ENCODE peak calls at places on chromosomes 5 and 9, in seven cellular contexts. G is GM23338, M is endothelial cell of umbilical vein, Y is breast epithelium, D is spleen, N is suprapubic skin, C is transverse colon. E is an unnamed sample.

GRCh38 chr5:159405611-159406031 is 75.3 kb upstream of the IL12B start:
- DNase-seq in G (no peak), M (no peak), Y (no peak), D (no peak), N (no peak), C (no peak), E (peak)

GRCh38 chr9:93667006-93667405 is 90.6 kb downstream of the PHF2 start:
- DNase-seq in G (no peak), M (no peak), Y (peak), D (peak), N (peak), C (peak), E (no peak)

GRCh38 chr5:173567548-173567947 is 48.9 kb downstream of the BOD1 start:
- DNase-seq in G (no peak), M (no peak), Y (no peak), D (no peak), N (no peak), C (no peak), E (no peak)

GRCh38 chr5:181151146-181151545 is 3.8 kb downstream of the OR2V2 start:
- DNase-seq in G (peak), M (no peak), Y (no peak), D (no peak), N (no peak), C (no peak), E (no peak)

GRCh38 chr9:123453904-123454321 is 97.9 kb downstream of the CRB2 start:
- DNase-seq in G (no peak), M (no peak), Y (no peak), D (peak), N (no peak), C (peak), E (no peak)

GRCh38 chr5:74641778-74642542 is 1.4 kb upstream of the ENC1 start:
- DNase-seq in G (peak), M (peak), Y (no peak), D (peak), N (no peak), C (peak), E (peak)

GRCh38 chr5:104412649-104413240 is 850.2 kb upstream of the NUDT12 start:
- DNase-seq in G (peak), M (peak), Y (no peak), D (no peak), N (no peak), C (no peak), E (peak)

GRCh38 chr9:79360387-79361347 is 211.1 kb upstream of the TLE4 start:
- DNase-seq in G (peak), M (peak), Y (no peak), D (no peak), N (no peak), C (no peak), E (no peak)

GRCh38 chr9:93233033-93233432 is 49.1 kb downstream of the WNK2 start:
- DNase-seq in G (no peak), M (no peak), Y (no peak), D (no peak), N (no peak), C (no peak), E (no peak)

GRCh38 chr5:130714200-130714599 is 450.9 kb downstream of the HINT1 start:
- DNase-seq in G (no peak), M (no peak), Y (no peak), D (no peak), N (no peak), C (no peak), E (no peak)

GRCh38 chr5:80192507-80193241 is 63.2 kb downstream of the SERINC5 start:
- DNase-seq in G (no peak), M (no peak), Y (no peak), D (no peak), N (no peak), C (no peak), E (no peak)

GRCh38 chr5:145887976-145888574 is 15.3 kb upstream of the GRXCR2 start:
- DNase-seq in G (peak), M (peak), Y (no peak), D (no peak), N (no peak), C (peak), E (peak)

GRCh38 chr5:38414348-38414747 is 142.1 kb downstream of the LIFR start:
- DNase-seq in G (no peak), M (no peak), Y (no peak), D (no peak), N (no peak), C (no peak), E (no peak)

GRCh38 chr5:33841829-33842228 is 50.0 kb downstream of the ADAMTS12 start:
- DNase-seq in G (no peak), M (no peak), Y (no peak), D (no peak), N (no peak), C (no peak), E (no peak)

GRCh38 chr5:160545832-160546231 is 124.2 kb downstream of the PTTG1 start:
- DNase-seq in G (no peak), M (no peak), Y (no peak), D (no peak), N (no peak), C (no peak), E (no peak)

GRCh38 chr9:132878695-132879064 is at the start of gene SPACA9:
- DNase-seq in G (peak), M (peak), Y (peak), D (peak), N (peak), C (peak), E (peak)

GRCh38 chr9:110030632-110031031 is 177.3 kb downstream of the C9orf152 start:
- DNase-seq in G (no peak), M (no peak), Y (no peak), D (no peak), N (no peak), C (no peak), E (no peak)

GRCh38 chr9:5817776-5818336 is 15.1 kb downstream of the ERMP1 start:
- DNase-seq in G (no peak), M (peak), Y (no peak), D (no peak), N (no peak), C (no peak), E (no peak)

GRCh38 chr5:76104027-76104426 is 20.8 kb downstream of the SV2C start:
- DNase-seq in G (peak), M (peak), Y (no peak), D (no peak), N (no peak), C (peak), E (no peak)

GRCh38 chr5:151738125-151738848 is 20.1 kb downstream of the ATOX1 start:
- DNase-seq in G (no peak), M (no peak), Y (no peak), D (no peak), N (no peak), C (no peak), E (no peak)

GRCh38 chr5:79378510-79379186 is 135.3 kb downstream of the HOMER1 start:
- DNase-seq in G (no peak), M (no peak), Y (no peak), D (no peak), N (no peak), C (no peak), E (no peak)

GRCh38 chr9:106648799-106649198 is 214.2 kb upstream of the ZNF462 start:
- DNase-seq in G (peak), M (peak), Y (no peak), D (no peak), N (no peak), C (no peak), E (no peak)

GRCh38 chr5:115820846-115821245 is 4.4 kb upstream of the CDO1 start:
- DNase-seq in G (no peak), M (no peak), Y (no peak), D (no peak), N (no peak), C (no peak), E (no peak)

GRCh38 chr9:72292874-72293607 is 72.0 kb downstream of the ZFAND5 start:
- DNase-seq in G (no peak), M (peak), Y (no peak), D (no peak), N (no peak), C (peak), E (peak)

GRCh38 chr5:45521067-45521466 is 175.1 kb downstream of the HCN1 start:
- DNase-seq in G (peak), M (peak), Y (no peak), D (no peak), N (no peak), C (peak), E (no peak)

GRCh38 chr9:123425261-123425821 is 69.3 kb downstream of the CRB2 start:
- DNase-seq in G (no peak), M (no peak), Y (peak), D (peak), N (peak), C (no peak), E (no peak)

GRCh38 chr5:84014966-84015365 is 294.3 kb upstream of the HAPLN1 start:
- DNase-seq in G (no peak), M (no peak), Y (no peak), D (no peak), N (no peak), C (no peak), E (no peak)

GRCh38 chr5:25090818-25091217 is 446.0 kb upstream of the CDH10 start:
- DNase-seq in G (no peak), M (no peak), Y (no peak), D (no peak), N (no peak), C (no peak), E (no peak)

GRCh38 chr9:131707677-131708612 is 31.9 kb downstream of the RAPGEF1 start:
- DNase-seq in G (no peak), M (peak), Y (no peak), D (no peak), N (peak), C (peak), E (no peak)

GRCh38 chr5:98927988-98928801 is 612 bp downstream of the CHD1 start:
- DNase-seq in G (peak), M (peak), Y (peak), D (no peak), N (peak), C (peak), E (no peak)

GRCh38 chr5:158414333-158414762 is 555.4 kb upstream of the CLINT1 start:
- DNase-seq in G (no peak), M (no peak), Y (no peak), D (no peak), N (no peak), C (no peak), E (no peak)

GRCh38 chr9:97845130-97845529 is 7.9 kb upstream of the FOXE1 start:
- DNase-seq in G (no peak), M (no peak), Y (no peak), D (no peak), N (no peak), C (no peak), E (no peak)

GRCh38 chr9:22244141-22245011 is 202.2 kb upstream of the DMRTA1 start:
- DNase-seq in G (peak), M (peak), Y (no peak), D (peak), N (no peak), C (peak), E (peak)

GRCh38 chr5:180289433-180289832 is 2.5 kb downstream of the MAPK9 start:
- DNase-seq in G (peak), M (no peak), Y (peak), D (no peak), N (no peak), C (peak), E (no peak)

GRCh38 chr9:127163409-127163808 is 41.0 kb upstream of the ANGPTL2 start:
- DNase-seq in G (no peak), M (peak), Y (no peak), D (no peak), N (no peak), C (no peak), E (no peak)

GRCh38 chr9:3879731-3880493 is 354.1 kb upstream of the RFX3 start:
- DNase-seq in G (no peak), M (no peak), Y (no peak), D (no peak), N (no peak), C (no peak), E (no peak)

GRCh38 chr5:14359069-14360043 is 216.2 kb downstream of the TRIO start:
- DNase-seq in G (no peak), M (no peak), Y (no peak), D (no peak), N (no peak), C (no peak), E (no peak)

GRCh38 chr5:96259211-96259772 is 173.8 kb downstream of the PCSK1 start:
- DNase-seq in G (no peak), M (peak), Y (no peak), D (no peak), N (no peak), C (no peak), E (peak)

GRCh38 chr5:181053760-181054122 is 13.7 kb downstream of the BTNL9 start:
- DNase-seq in G (peak), M (no peak), Y (no peak), D (no peak), N (no peak), C (no peak), E (no peak)

GRCh38 chr5:90866333-90866732 is 307.7 kb downstream of the ADGRV1 start:
- DNase-seq in G (peak), M (peak), Y (no peak), D (no peak), N (no peak), C (no peak), E (no peak)

GRCh38 chr9:33380390-33381094 is 21.8 kb downstream of the AQP7 start:
- DNase-seq in G (peak), M (no peak), Y (no peak), D (no peak), N (peak), C (no peak), E (no peak)
- TF ChIP-seq CTCF in G (no peak), M (no peak), Y (no peak), D (no peak), N (no peak), C (no peak), E (no peak)

DNA sequence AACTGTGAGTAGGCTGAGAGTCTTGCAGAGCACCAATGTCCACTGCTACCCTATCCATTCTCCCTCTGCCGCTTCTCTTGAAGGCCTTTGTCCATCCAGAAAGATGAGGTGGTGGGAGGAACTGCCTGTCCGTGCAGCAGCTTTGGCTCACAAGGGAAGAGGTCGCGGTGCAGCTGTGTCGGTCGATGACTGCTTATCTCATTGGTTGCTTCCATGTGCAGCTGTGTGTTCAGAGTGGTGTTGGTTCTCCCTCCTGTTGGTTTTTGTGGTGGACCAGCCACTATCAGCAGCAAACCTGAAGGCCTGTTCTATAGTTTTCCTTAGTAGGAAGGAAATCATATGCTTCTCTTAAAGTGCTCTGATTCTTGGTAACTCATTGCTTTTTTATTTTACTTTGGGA is 40.7 kb downstream of the SPTAN1 start:
- DNase-seq in G (no peak), M (no peak), Y (no peak), D (no peak), N (no peak), C (no peak), E (no peak)
- TF ChIP-seq POLR2AphosphoS5 in G (no peak), M (no peak), Y (no peak), D (no peak), N (no peak), C (no peak), E (no peak)

DNA sequence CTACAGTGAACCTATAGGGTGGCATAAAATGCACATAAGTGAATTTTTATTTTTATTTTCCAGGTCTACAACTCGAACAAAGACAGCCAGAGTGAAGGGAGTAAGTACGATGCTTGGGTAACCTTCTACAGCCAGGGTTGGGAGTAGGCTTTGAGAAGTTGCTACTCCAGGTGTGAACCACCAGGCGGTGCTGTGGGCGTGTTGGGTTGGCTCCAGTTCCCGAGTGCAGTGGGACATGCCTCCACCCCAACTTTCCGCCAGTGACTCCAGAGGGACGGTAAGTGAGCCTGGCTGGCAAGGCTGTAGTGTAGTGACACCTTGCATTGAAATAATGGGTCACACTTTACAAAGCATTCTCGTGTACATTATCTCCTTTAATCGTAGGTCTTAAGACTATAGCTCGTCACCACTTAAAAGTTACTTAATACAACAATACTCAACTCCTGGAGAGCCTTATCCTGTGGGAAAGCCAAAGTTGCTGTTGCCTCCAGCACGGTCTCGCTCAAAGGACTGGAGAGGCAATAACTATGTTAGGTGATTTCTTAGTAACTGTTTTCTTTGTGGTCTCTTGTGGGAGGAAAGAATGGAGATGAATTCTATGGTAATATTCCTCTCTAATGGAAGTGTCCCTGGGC is 244.0 kb downstream of the ARHGAP26 start:
- DNase-seq in G (peak), M (no peak), Y (peak), D (peak), N (no peak), C (peak), E (peak)
- TF ChIP-seq CTCF in G (peak), M (peak), Y (peak), D (no peak), N (no peak), C (peak), E (peak)

GRCh38 chr9:76372345-76372744 is 21.9 kb downstream of the RFK start:
- DNase-seq in G (no peak), M (no peak), Y (no peak), D (no peak), N (no peak), C (no peak), E (no peak)

GRCh38 chr9:76373777-76374474 is 20.3 kb downstream of the RFK start:
- DNase-seq in G (no peak), M (no peak), Y (no peak), D (no peak), N (no peak), C (no peak), E (no peak)

GRCh38 chr9:76377791-76378190 is 16.4 kb downstream of the RFK start:
- DNase-seq in G (no peak), M (no peak), Y (no peak), D (no peak), N (no peak), C (no peak), E (no peak)

GRCh38 chr9:76373173-76373771 is 21.0 kb downstream of the RFK start:
- DNase-seq in G (no peak), M (no peak), Y (no peak), D (no peak), N (no peak), C (peak), E (no peak)

GRCh38 chr9:76374702-76375543 is 19.3 kb downstream of the RFK start:
- DNase-seq in G (peak), M (peak), Y (no peak), D (no peak), N (no peak), C (peak), E (no peak)
- TF ChIP-seq POLR2AphosphoS5 in G (no peak), M (peak), Y (peak), D (peak), N (no peak), C (peak), E (no peak)

DNA sequence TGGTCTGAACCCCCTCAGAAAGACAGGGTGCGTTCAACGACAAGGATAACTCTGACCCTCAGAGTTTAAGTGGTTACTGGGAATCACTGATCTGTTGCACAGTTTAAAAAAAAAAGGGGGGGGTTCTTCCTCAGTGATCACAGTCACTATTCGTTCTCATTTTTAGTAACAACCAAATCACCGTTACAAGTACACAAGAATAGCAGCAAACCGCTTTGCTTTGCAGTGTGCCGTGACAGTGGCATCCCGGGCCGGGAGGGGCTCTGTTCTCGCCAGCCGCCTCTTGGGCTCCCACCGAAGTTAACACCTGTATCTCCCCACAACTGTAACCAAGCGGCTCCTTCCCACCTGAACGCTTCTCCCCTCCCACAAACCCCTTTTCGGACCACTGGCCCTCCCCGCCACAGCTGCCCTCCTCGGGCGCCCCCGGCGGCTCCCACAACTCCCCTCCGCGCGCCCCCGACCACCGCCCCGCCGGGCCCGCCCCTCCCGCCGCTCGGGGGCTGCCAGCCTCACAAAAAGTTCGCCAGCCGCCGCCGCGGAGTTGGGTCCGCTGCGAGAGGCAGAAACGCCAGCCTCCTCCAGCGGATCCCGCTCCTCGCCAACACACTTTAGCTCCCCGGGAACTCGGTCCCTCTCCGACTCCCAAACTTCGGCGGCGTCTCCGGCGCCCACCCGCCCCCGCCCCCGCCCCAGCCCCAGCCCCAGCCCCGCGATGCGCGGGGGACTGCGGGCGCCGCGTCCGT is 1.2 kb downstream of the SSBP2 start:
- DNase-seq in G (peak), M (peak), Y (peak), D (peak), N (peak), C (peak), E (no peak)
- TF ChIP-seq CTCF in G (no peak), M (peak), Y (no peak), D (no peak), N (no peak), C (no peak), E (no peak)

GRCh38 chr5:125316913-125317545 is 570.6 kb upstream of the ZNF608 start:
- DNase-seq in G (no peak), M (no peak), Y (no peak), D (no peak), N (no peak), C (no peak), E (no peak)
- TF ChIP-seq POLR2AphosphoS5 in G (no peak), M (no peak), Y (no peak), D (no peak), N (no peak), C (no peak), E (no peak)

GRCh38 chr9:113317777-113318176 is 14.6 kb upstream of the RNF183 start:
- DNase-seq in G (no peak), M (no peak), Y (no peak), D (no peak), N (no peak), C (no peak), E (no peak)
- TF ChIP-seq CTCF in G (peak), M (no peak), Y (peak), D (no peak), N (no peak), C (no peak), E (no peak)